ENCODE peak calls at places on chromosomes 1 and 21, in nine cellular contexts. One of them, this sample, is unnamed.

GRCh38 chr21:43273016-43273707 is 104.4 kb downstream of the CRYAA start:
- DNase-seq in non-pigmented ciliary epithelial cell: no peak
- DNase-seq in GM03348: no peak
- DNase-seq in fibroblast of villous mesenchyme: no peak
- DNase-seq in activated effector memory CD4-positive, alpha-beta T cell treated with Interleukin-2 at 50 U/mL for 16 hours: no peak
- DNase-seq in brain pericyte: no peak
- DNase-seq in small intestine: no peak
- DNase-seq in RKO: no peak
- DNase-seq in heart right ventricle: no peak
- DNase-seq in this sample: no peak

GRCh38 chr21:44399955-44400790 is 46.8 kb downstream of the TRPM2 start:
- DNase-seq in small intestine: no peak
- DNase-seq in heart right ventricle: no peak
- DNase-seq in non-pigmented ciliary epithelial cell: no peak
- DNase-seq in fibroblast of villous mesenchyme: no peak
- DNase-seq in brain pericyte: no peak
- DNase-seq in GM03348: no peak
- DNase-seq in RKO: no peak
- DNase-seq in activated effector memory CD4-positive, alpha-beta T cell treated with Interleukin-2 at 50 U/mL for 16 hours: no peak
- DNase-seq in this sample: no peak

GRCh38 chr1:17233675-17234074 is 15.2 kb upstream of the PADI3 start:
- DNase-seq in GM03348: peak
- DNase-seq in non-pigmented ciliary epithelial cell: no peak
- DNase-seq in activated effector memory CD4-positive, alpha-beta T cell treated with Interleukin-2 at 50 U/mL for 16 hours: no peak
- DNase-seq in RKO: peak
- DNase-seq in heart right ventricle: no peak
- DNase-seq in brain pericyte: no peak
- DNase-seq in fibroblast of villous mesenchyme: peak
- DNase-seq in small intestine: peak
- DNase-seq in this sample: peak

GRCh38 chr1:226498690-226499008 is 49.9 kb upstream of the STUM start:
- DNase-seq in RKO: no peak
- DNase-seq in GM03348: no peak
- DNase-seq in activated effector memory CD4-positive, alpha-beta T cell treated with Interleukin-2 at 50 U/mL for 16 hours: no peak
- DNase-seq in heart right ventricle: no peak
- DNase-seq in fibroblast of villous mesenchyme: no peak
- DNase-seq in non-pigmented ciliary epithelial cell: no peak
- DNase-seq in small intestine: no peak
- DNase-seq in brain pericyte: no peak
- DNase-seq in this sample: no peak

GRCh38 chr1:87330201-87330953 is 1.7 kb downstream of the LMO4 start:
- DNase-seq in activated effector memory CD4-positive, alpha-beta T cell treated with Interleukin-2 at 50 U/mL for 16 hours: no peak
- DNase-seq in small intestine: peak
- DNase-seq in non-pigmented ciliary epithelial cell: no peak
- DNase-seq in RKO: peak
- DNase-seq in fibroblast of villous mesenchyme: peak
- DNase-seq in heart right ventricle: no peak
- DNase-seq in brain pericyte: no peak
- DNase-seq in GM03348: peak
- DNase-seq in this sample: peak

GRCh38 chr1:154419620-154420020 is 14.5 kb downstream of the IL6R start:
- DNase-seq in small intestine: peak
- DNase-seq in heart right ventricle: peak
- DNase-seq in fibroblast of villous mesenchyme: peak
- DNase-seq in RKO: no peak
- DNase-seq in activated effector memory CD4-positive, alpha-beta T cell treated with Interleukin-2 at 50 U/mL for 16 hours: peak
- DNase-seq in GM03348: peak
- DNase-seq in non-pigmented ciliary epithelial cell: peak
- DNase-seq in brain pericyte: peak
- DNase-seq in this sample: peak

GRCh38 chr1:17686258-17686657 is 68.9 kb upstream of the ACTL8 start:
- DNase-seq in small intestine: no peak
- DNase-seq in GM03348: no peak
- DNase-seq in activated effector memory CD4-positive, alpha-beta T cell treated with Interleukin-2 at 50 U/mL for 16 hours: no peak
- DNase-seq in heart right ventricle: no peak
- DNase-seq in brain pericyte: no peak
- DNase-seq in RKO: no peak
- DNase-seq in fibroblast of villous mesenchyme: no peak
- DNase-seq in non-pigmented ciliary epithelial cell: no peak
- DNase-seq in this sample: no peak

GRCh38 chr1:18183477-18183974 is 75.9 kb downstream of the IGSF21 start:
- DNase-seq in activated effector memory CD4-positive, alpha-beta T cell treated with Interleukin-2 at 50 U/mL for 16 hours: no peak
- DNase-seq in RKO: no peak
- DNase-seq in GM03348: no peak
- DNase-seq in fibroblast of villous mesenchyme: no peak
- DNase-seq in heart right ventricle: no peak
- DNase-seq in non-pigmented ciliary epithelial cell: no peak
- DNase-seq in brain pericyte: no peak
- DNase-seq in small intestine: no peak
- DNase-seq in this sample: no peak

GRCh38 chr1:203037509-203038190 is 11.4 kb downstream of the PPFIA4 start:
- DNase-seq in RKO: no peak
- DNase-seq in fibroblast of villous mesenchyme: no peak
- DNase-seq in GM03348: no peak
- DNase-seq in small intestine: no peak
- DNase-seq in non-pigmented ciliary epithelial cell: no peak
- DNase-seq in activated effector memory CD4-positive, alpha-beta T cell treated with Interleukin-2 at 50 U/mL for 16 hours: no peak
- DNase-seq in heart right ventricle: no peak
- DNase-seq in brain pericyte: no peak
- DNase-seq in this sample: no peak

GRCh38 chr21:44253832-44254700 is 7.6 kb downstream of the DNMT3L start:
- DNase-seq in fibroblast of villous mesenchyme: no peak
- DNase-seq in heart right ventricle: no peak
- DNase-seq in RKO: no peak
- DNase-seq in small intestine: no peak
- DNase-seq in brain pericyte: no peak
- DNase-seq in non-pigmented ciliary epithelial cell: no peak
- DNase-seq in activated effector memory CD4-positive, alpha-beta T cell treated with Interleukin-2 at 50 U/mL for 16 hours: no peak
- DNase-seq in GM03348: no peak
- DNase-seq in this sample: no peak

GRCh38 chr1:18877282-18877681 is 17.8 kb upstream of the TAS1R2 start:
- DNase-seq in heart right ventricle: no peak
- DNase-seq in small intestine: no peak
- DNase-seq in brain pericyte: no peak
- DNase-seq in activated effector memory CD4-positive, alpha-beta T cell treated with Interleukin-2 at 50 U/mL for 16 hours: no peak
- DNase-seq in non-pigmented ciliary epithelial cell: no peak
- DNase-seq in RKO: no peak
- DNase-seq in fibroblast of villous mesenchyme: no peak
- DNase-seq in GM03348: no peak
- DNase-seq in this sample: no peak

GRCh38 chr1:39671433-39671792 is 494 bp downstream of the NT5C1A start:
- DNase-seq in brain pericyte: no peak
- DNase-seq in small intestine: no peak
- DNase-seq in GM03348: no peak
- DNase-seq in heart right ventricle: peak
- DNase-seq in activated effector memory CD4-positive, alpha-beta T cell treated with Interleukin-2 at 50 U/mL for 16 hours: no peak
- DNase-seq in fibroblast of villous mesenchyme: no peak
- DNase-seq in non-pigmented ciliary epithelial cell: no peak
- DNase-seq in RKO: no peak
- DNase-seq in this sample: no peak

GRCh38 chr1:205374205-205375078 is 17.7 kb upstream of the KLHDC8A start:
- DNase-seq in non-pigmented ciliary epithelial cell: peak
- DNase-seq in GM03348: peak
- DNase-seq in brain pericyte: no peak
- DNase-seq in activated effector memory CD4-positive, alpha-beta T cell treated with Interleukin-2 at 50 U/mL for 16 hours: no peak
- DNase-seq in RKO: peak
- DNase-seq in small intestine: no peak
- DNase-seq in heart right ventricle: no peak
- DNase-seq in fibroblast of villous mesenchyme: peak
- DNase-seq in this sample: peak

GRCh38 chr21:44505673-44506278 is 34.2 kb downstream of the KRTAP10-1 start:
- DNase-seq in brain pericyte: no peak
- DNase-seq in non-pigmented ciliary epithelial cell: no peak
- DNase-seq in fibroblast of villous mesenchyme: no peak
- DNase-seq in GM03348: no peak
- DNase-seq in activated effector memory CD4-positive, alpha-beta T cell treated with Interleukin-2 at 50 U/mL for 16 hours: no peak
- DNase-seq in RKO: no peak
- DNase-seq in heart right ventricle: no peak
- DNase-seq in small intestine: peak
- DNase-seq in this sample: no peak

GRCh38 chr1:243849089-243850012 is 692 bp downstream of the AKT3 start:
- DNase-seq in non-pigmented ciliary epithelial cell: no peak
- DNase-seq in small intestine: no peak
- DNase-seq in heart right ventricle: peak
- DNase-seq in fibroblast of villous mesenchyme: peak
- DNase-seq in activated effector memory CD4-positive, alpha-beta T cell treated with Interleukin-2 at 50 U/mL for 16 hours: peak
- DNase-seq in brain pericyte: no peak
- DNase-seq in RKO: peak
- DNase-seq in GM03348: peak
- DNase-seq in this sample: peak

GRCh38 chr1:167052389-167052788 is 37.8 kb downstream of the GPA33 start:
- DNase-seq in RKO: peak
- DNase-seq in activated effector memory CD4-positive, alpha-beta T cell treated with Interleukin-2 at 50 U/mL for 16 hours: no peak
- DNase-seq in heart right ventricle: no peak
- DNase-seq in small intestine: no peak
- DNase-seq in fibroblast of villous mesenchyme: peak
- DNase-seq in brain pericyte: no peak
- DNase-seq in non-pigmented ciliary epithelial cell: no peak
- DNase-seq in GM03348: peak
- DNase-seq in this sample: no peak

GRCh38 chr21:45157932-45158331 is 83.6 kb downstream of the ADARB1 start:
- DNase-seq in fibroblast of villous mesenchyme: no peak
- DNase-seq in RKO: no peak
- DNase-seq in activated effector memory CD4-positive, alpha-beta T cell treated with Interleukin-2 at 50 U/mL for 16 hours: no peak
- DNase-seq in heart right ventricle: no peak
- DNase-seq in brain pericyte: no peak
- DNase-seq in small intestine: no peak
- DNase-seq in non-pigmented ciliary epithelial cell: no peak
- DNase-seq in GM03348: no peak
- DNase-seq in this sample: no peak

GRCh38 chr1:75100481-75101092 is 33.6 kb upstream of the LHX8 start:
- DNase-seq in fibroblast of villous mesenchyme: no peak
- DNase-seq in activated effector memory CD4-positive, alpha-beta T cell treated with Interleukin-2 at 50 U/mL for 16 hours: no peak
- DNase-seq in brain pericyte: no peak
- DNase-seq in small intestine: no peak
- DNase-seq in RKO: no peak
- DNase-seq in non-pigmented ciliary epithelial cell: no peak
- DNase-seq in GM03348: no peak
- DNase-seq in heart right ventricle: no peak
- DNase-seq in this sample: no peak

GRCh38 chr1:209064850-209065249 is 518.7 kb upstream of the CAMK1G start:
- DNase-seq in fibroblast of villous mesenchyme: no peak
- DNase-seq in GM03348: no peak
- DNase-seq in RKO: no peak
- DNase-seq in heart right ventricle: no peak
- DNase-seq in small intestine: no peak
- DNase-seq in non-pigmented ciliary epithelial cell: no peak
- DNase-seq in brain pericyte: no peak
- DNase-seq in activated effector memory CD4-positive, alpha-beta T cell treated with Interleukin-2 at 50 U/mL for 16 hours: no peak
- DNase-seq in this sample: no peak

GRCh38 chr1:154730986-154731489 is 123.1 kb upstream of the ADAR start:
- DNase-seq in small intestine: no peak
- DNase-seq in activated effector memory CD4-positive, alpha-beta T cell treated with Interleukin-2 at 50 U/mL for 16 hours: no peak
- DNase-seq in fibroblast of villous mesenchyme: peak
- DNase-seq in brain pericyte: no peak
- DNase-seq in heart right ventricle: no peak
- DNase-seq in RKO: no peak
- DNase-seq in non-pigmented ciliary epithelial cell: no peak
- DNase-seq in GM03348: peak
- DNase-seq in this sample: peak

GRCh38 chr1:119080586-119080985 is 59.9 kb downstream of the WARS2 start:
- DNase-seq in GM03348: peak
- DNase-seq in fibroblast of villous mesenchyme: peak
- DNase-seq in non-pigmented ciliary epithelial cell: peak
- DNase-seq in brain pericyte: peak
- DNase-seq in heart right ventricle: no peak
- DNase-seq in RKO: no peak
- DNase-seq in activated effector memory CD4-positive, alpha-beta T cell treated with Interleukin-2 at 50 U/mL for 16 hours: no peak
- DNase-seq in small intestine: no peak
- DNase-seq in this sample: peak

GRCh38 chr1:154810571-154810970 is 59.5 kb downstream of the KCNN3 start:
- DNase-seq in RKO: no peak
- DNase-seq in GM03348: no peak
- DNase-seq in fibroblast of villous mesenchyme: no peak
- DNase-seq in heart right ventricle: no peak
- DNase-seq in activated effector memory CD4-positive, alpha-beta T cell treated with Interleukin-2 at 50 U/mL for 16 hours: no peak
- DNase-seq in brain pericyte: no peak
- DNase-seq in small intestine: no peak
- DNase-seq in non-pigmented ciliary epithelial cell: no peak
- DNase-seq in this sample: no peak

This sample was measured in EL.